ENCODE peak calls at places on chromosomes 7 and 10, in seven cellular contexts. O is neural progenitor cell; M is left lung; G is CD8-positive, alpha-beta T cell; A is SJCRH30; D is dorsolateral prefrontal cortex; R is OCI-LY7. P is an unnamed sample.

GRCh38 chr7:42237891-42238531 is 1.0 kb upstream of the GLI3 start:
- DNase-seq in O (peak; percentile 88), M (peak; percentile 83), G (no peak), A (peak; percentile 86), D (no peak), R (no peak), P (peak; percentile 32)

GRCh38 chr7:30678805-30679204 is 3.5 kb downstream of the CRHR2 start:
- DNase-seq in O (peak; percentile 62), M (no peak), G (no peak), A (no peak), D (no peak), R (no peak), P (no peak)

GRCh38 chr10:104344219-104344618 is 6.0 kb upstream of the ITPRIP start:
- DNase-seq in O (no peak), M (no peak), G (no peak), A (no peak), D (no peak), R (no peak), P (no peak)

GRCh38 chr7:49438281-49438680 is 335.2 kb upstream of the VWC2 start:
- DNase-seq in O (no peak), M (no peak), G (no peak), A (no peak), D (no peak), R (no peak), P (no peak)

GRCh38 chr7:108308276-108308675 is 148.0 kb downstream of the NRCAM start:
- DNase-seq in O (no peak), M (no peak), G (no peak), A (no peak), D (no peak), R (no peak), P (no peak)

GRCh38 chr7:137454169-137455166 is 110.9 kb upstream of the PTN start:
- DNase-seq in O (peak; percentile 50), M (no peak), G (no peak), A (no peak), D (no peak), R (peak; percentile 45), P (peak; percentile 32)

GRCh38 chr7:32043688-32044087 is 26.5 kb downstream of the PDE1C start:
- DNase-seq in O (no peak), M (no peak), G (no peak), A (no peak), D (no peak), R (no peak), P (no peak)

GRCh38 chr10:113987156-113987555 is 56.5 kb upstream of the ADRB1 start:
- DNase-seq in O (no peak), M (no peak), G (no peak), A (no peak), D (no peak), R (no peak), P (no peak)

GRCh38 chr10:11045487-11045886 is 27.8 kb downstream of the CELF2 start:
- DNase-seq in O (no peak), M (no peak), G (no peak), A (no peak), D (no peak), R (no peak), P (no peak)

GRCh38 chr7:129311429-129311828 is 86.6 kb downstream of the AHCYL2 start:
- DNase-seq in O (no peak), M (no peak), G (no peak), A (no peak), D (no peak), R (no peak), P (no peak)

GRCh38 chr7:129317450-129317849 is 92.6 kb downstream of the AHCYL2 start:
- DNase-seq in O (peak; percentile 10), M (no peak), G (no peak), A (no peak), D (no peak), R (no peak), P (no peak)

GRCh38 chr7:129313282-129313681 is 88.5 kb downstream of the AHCYL2 start:
- DNase-seq in O (no peak), M (no peak), G (no peak), A (no peak), D (no peak), R (no peak), P (no peak)

GRCh38 chr7:129315916-129316315 is 91.1 kb downstream of the AHCYL2 start:
- DNase-seq in O (no peak), M (no peak), G (no peak), A (peak; percentile 71), D (peak; percentile 77), R (no peak), P (no peak)
- H3K4me3 ChIP-seq in O (no peak overlapping the region), M (no peak overlapping the region), G (no peak overlapping the region), A (no peak overlapping the region), D (no peak overlapping the region), R (no peak overlapping the region), P (no peak overlapping the region)

GRCh38 chr10:99748823-99749451 is 16.9 kb downstream of the CUTC start:
- DNase-seq in O (no peak), M (no peak), G (no peak), A (no peak), D (no peak), R (no peak), P (no peak)
- H3K4me3 ChIP-seq in O (no peak overlapping the region), M (no peak overlapping the region), G (no peak overlapping the region), A (no peak overlapping the region), D (no peak overlapping the region), R (no peak overlapping the region), P (no peak overlapping the region)

GRCh38 chr10:8830876-8831275 is 776.4 kb downstream of the GATA3 start:
- DNase-seq in O (no peak), M (no peak), G (no peak), A (no peak), D (no peak), R (no peak), P (no peak)
- H3K4me3 ChIP-seq in O (no peak overlapping the region), M (no peak overlapping the region), G (no peak overlapping the region), A (no peak overlapping the region), D (no peak overlapping the region), R (no peak overlapping the region), P (no peak overlapping the region)

GRCh38 chr7:87156709-87157108 is 4.5 kb downstream of the DMTF1 start:
- DNase-seq in O (no peak), M (no peak), G (no peak), A (no peak), D (no peak), R (no peak), P (no peak)
- H3K4me3 ChIP-seq in O (peak overlapping the region; percentile 96), M (no peak overlapping the region), G (no peak overlapping the region), A (no peak overlapping the region), D (no peak overlapping the region), R (peak overlapping the region; percentile 93), P (no peak overlapping the region)

GRCh38 chr10:68474021-68474420 is 2.2 kb upstream of the DNA2 start:
- DNase-seq in O (no peak), M (no peak), G (no peak), A (no peak), D (no peak), R (no peak), P (no peak)

GRCh38 chr10:68471063-68471585 is 649 bp downstream of the DNA2 start:
- DNase-seq in O (peak; percentile 1), M (no peak), G (no peak), A (no peak), D (no peak), R (peak; percentile 28), P (no peak)

GRCh38 chr10:68471586-68472408 is at the start of gene DNA2:
- DNase-seq in O (peak; percentile 92), M (peak; percentile 74), G (peak; percentile 68), A (peak; percentile 82), D (peak; percentile 67), R (peak; percentile 92), P (peak; percentile 78)

GRCh38 chr10:68469838-68470237 is 1.9 kb downstream of the DNA2 start:
- DNase-seq in O (no peak), M (no peak), G (no peak), A (no peak), D (no peak), R (no peak), P (no peak)

DNA sequence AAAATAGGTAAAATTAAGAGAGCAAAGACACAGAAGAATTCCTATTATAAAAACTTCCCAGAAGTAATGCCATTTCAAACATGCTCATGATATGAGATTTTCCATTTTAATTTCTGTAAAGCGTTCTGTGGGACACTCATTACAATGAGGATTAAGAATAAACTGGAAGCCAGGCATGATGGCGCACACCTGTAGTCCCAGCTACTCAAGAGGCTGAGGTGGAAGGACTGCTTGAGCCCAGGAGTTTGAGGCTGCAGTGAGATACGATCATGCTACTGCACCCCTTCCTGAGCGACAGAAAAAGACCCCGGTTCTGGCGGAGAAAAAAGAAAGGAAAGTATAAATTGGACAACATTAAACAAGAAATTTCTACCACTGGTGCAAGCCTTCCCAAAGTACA is 1.5 kb downstream of the DNA2 start:
- DNase-seq in O (no peak), M (no peak), G (no peak), A (no peak), D (no peak), R (no peak), P (no peak)
- H3K4me3 ChIP-seq in O (peak overlapping the region; percentile 89), M (no peak overlapping the region), G (no peak overlapping the region), A (peak overlapping the region; percentile 75), D (no peak overlapping the region), R (peak overlapping the region; percentile 84), P (peak overlapping the region; percentile 95)

GRCh38 chr7:155594163-155594732 is 47.9 kb upstream of the CNPY1 start:
- DNase-seq in O (no peak), M (no peak), G (no peak), A (no peak), D (no peak), R (no peak), P (no peak)
- H3K4me3 ChIP-seq in O (no peak overlapping the region), M (no peak overlapping the region), G (no peak overlapping the region), A (no peak overlapping the region), D (no peak overlapping the region), R (no peak overlapping the region), P (no peak overlapping the region)

P was measured in Jurkat, Clone E6-1.